ENCODE peak calls at places on chromosomes 16 and 17, in eight cellular contexts. One of them, this sample, is unnamed.
A peak's percentile ranks its signal among the peaks of the same experiment; 100 is the strongest.

GRCh38 chr17:76075364-76076099 is 951 bp downstream of the GALR2 start:
- DNase-seq in thyroid gland: peak; percentile 30
- DNase-seq in epithelial cell of prostate: no peak
- DNase-seq in stimulated activated CD8-positive, alpha-beta memory T cell treated with anti-CD3 and anti-CD28 coated beads, Interleukin-4, amount 100 ng/mL, for 1 hour: no peak
- DNase-seq in AG08395: no peak
- DNase-seq in aorta: no peak
- DNase-seq in anterior cingulate cortex: no peak
- DNase-seq in nucleus accumbens: no peak
- DNase-seq in this sample: no peak

GRCh38 chr17:6914711-6915110 is 81.1 kb upstream of the ALOX12 start:
- DNase-seq in thyroid gland: no peak
- DNase-seq in epithelial cell of prostate: no peak
- DNase-seq in stimulated activated CD8-positive, alpha-beta memory T cell treated with anti-CD3 and anti-CD28 coated beads, Interleukin-4, amount 100 ng/mL, for 1 hour: no peak
- DNase-seq in AG08395: no peak
- DNase-seq in aorta: no peak
- DNase-seq in anterior cingulate cortex: no peak
- DNase-seq in nucleus accumbens: no peak
- DNase-seq in this sample: no peak

GRCh38 chr16:10752843-10753523 is 9.3 kb downstream of the NUBP1 start:
- DNase-seq in thyroid gland: peak; percentile 22
- DNase-seq in epithelial cell of prostate: no peak
- DNase-seq in stimulated activated CD8-positive, alpha-beta memory T cell treated with anti-CD3 and anti-CD28 coated beads, Interleukin-4, amount 100 ng/mL, for 1 hour: no peak
- DNase-seq in AG08395: no peak
- DNase-seq in aorta: peak; percentile 80
- DNase-seq in anterior cingulate cortex: no peak
- DNase-seq in nucleus accumbens: no peak
- DNase-seq in this sample: no peak

GRCh38 chr16:16020291-16020690 is 70.9 kb downstream of the ABCC1 start:
- DNase-seq in thyroid gland: no peak
- DNase-seq in epithelial cell of prostate: no peak
- DNase-seq in stimulated activated CD8-positive, alpha-beta memory T cell treated with anti-CD3 and anti-CD28 coated beads, Interleukin-4, amount 100 ng/mL, for 1 hour: no peak
- DNase-seq in AG08395: no peak
- DNase-seq in aorta: no peak
- DNase-seq in anterior cingulate cortex: no peak
- DNase-seq in nucleus accumbens: no peak
- DNase-seq in this sample: no peak

GRCh38 chr16:29947897-29948296 is 14.0 kb upstream of the TMEM219 start:
- DNase-seq in thyroid gland: no peak
- DNase-seq in epithelial cell of prostate: no peak
- DNase-seq in stimulated activated CD8-positive, alpha-beta memory T cell treated with anti-CD3 and anti-CD28 coated beads, Interleukin-4, amount 100 ng/mL, for 1 hour: no peak
- DNase-seq in AG08395: no peak
- DNase-seq in aorta: no peak
- DNase-seq in anterior cingulate cortex: no peak
- DNase-seq in nucleus accumbens: no peak
- DNase-seq in this sample: no peak

GRCh38 chr16:1012135-1012534 is 30.6 kb downstream of the SOX8 start:
- DNase-seq in thyroid gland: no peak
- DNase-seq in epithelial cell of prostate: no peak
- DNase-seq in stimulated activated CD8-positive, alpha-beta memory T cell treated with anti-CD3 and anti-CD28 coated beads, Interleukin-4, amount 100 ng/mL, for 1 hour: no peak
- DNase-seq in AG08395: no peak
- DNase-seq in aorta: no peak
- DNase-seq in anterior cingulate cortex: no peak
- DNase-seq in nucleus accumbens: no peak
- DNase-seq in this sample: no peak

GRCh38 chr16:58501242-58502131 is 1.5 kb downstream of the NDRG4 start:
- DNase-seq in thyroid gland: peak; percentile 17
- DNase-seq in epithelial cell of prostate: no peak
- DNase-seq in stimulated activated CD8-positive, alpha-beta memory T cell treated with anti-CD3 and anti-CD28 coated beads, Interleukin-4, amount 100 ng/mL, for 1 hour: no peak
- DNase-seq in AG08395: no peak
- DNase-seq in aorta: peak; percentile 70
- DNase-seq in anterior cingulate cortex: no peak
- DNase-seq in nucleus accumbens: no peak
- DNase-seq in this sample: peak; percentile 40

GRCh38 chr17:78395186-78395585 is 16.7 kb downstream of the PGS1 start:
- DNase-seq in thyroid gland: no peak
- DNase-seq in epithelial cell of prostate: no peak
- DNase-seq in stimulated activated CD8-positive, alpha-beta memory T cell treated with anti-CD3 and anti-CD28 coated beads, Interleukin-4, amount 100 ng/mL, for 1 hour: no peak
- DNase-seq in AG08395: no peak
- DNase-seq in aorta: no peak
- DNase-seq in anterior cingulate cortex: no peak
- DNase-seq in nucleus accumbens: no peak
- DNase-seq in this sample: no peak

GRCh38 chr16:51523400-51523799 is 372.3 kb upstream of the SALL1 start:
- DNase-seq in thyroid gland: peak; percentile 33
- DNase-seq in epithelial cell of prostate: no peak
- DNase-seq in stimulated activated CD8-positive, alpha-beta memory T cell treated with anti-CD3 and anti-CD28 coated beads, Interleukin-4, amount 100 ng/mL, for 1 hour: no peak
- DNase-seq in AG08395: peak; percentile 32
- DNase-seq in aorta: no peak
- DNase-seq in anterior cingulate cortex: no peak
- DNase-seq in nucleus accumbens: no peak
- DNase-seq in this sample: no peak

GRCh38 chr17:3804503-3804931 is 3.5 kb upstream of the ITGAE start:
- DNase-seq in thyroid gland: peak; percentile 72
- DNase-seq in epithelial cell of prostate: no peak
- DNase-seq in stimulated activated CD8-positive, alpha-beta memory T cell treated with anti-CD3 and anti-CD28 coated beads, Interleukin-4, amount 100 ng/mL, for 1 hour: no peak
- DNase-seq in AG08395: no peak
- DNase-seq in aorta: peak; percentile 40
- DNase-seq in anterior cingulate cortex: no peak
- DNase-seq in nucleus accumbens: no peak
- DNase-seq in this sample: no peak

GRCh38 chr16:20879175-20880053 is 20.7 kb downstream of the DCUN1D3 start:
- DNase-seq in thyroid gland: no peak
- DNase-seq in epithelial cell of prostate: no peak
- DNase-seq in stimulated activated CD8-positive, alpha-beta memory T cell treated with anti-CD3 and anti-CD28 coated beads, Interleukin-4, amount 100 ng/mL, for 1 hour: no peak
- DNase-seq in AG08395: peak; percentile 50
- DNase-seq in aorta: no peak
- DNase-seq in anterior cingulate cortex: no peak
- DNase-seq in nucleus accumbens: no peak
- DNase-seq in this sample: no peak

GRCh38 chr16:31537362-31537921 is 9.7 kb downstream of the AHSP start:
- DNase-seq in thyroid gland: peak; percentile 17
- DNase-seq in epithelial cell of prostate: no peak
- DNase-seq in stimulated activated CD8-positive, alpha-beta memory T cell treated with anti-CD3 and anti-CD28 coated beads, Interleukin-4, amount 100 ng/mL, for 1 hour: no peak
- DNase-seq in AG08395: no peak
- DNase-seq in aorta: peak; percentile 76
- DNase-seq in anterior cingulate cortex: no peak
- DNase-seq in nucleus accumbens: no peak
- DNase-seq in this sample: no peak

GRCh38 chr17:50064253-50064991 is 8.5 kb downstream of the ITGA3 start:
- DNase-seq in thyroid gland: no peak
- DNase-seq in epithelial cell of prostate: peak; percentile 77
- DNase-seq in stimulated activated CD8-positive, alpha-beta memory T cell treated with anti-CD3 and anti-CD28 coated beads, Interleukin-4, amount 100 ng/mL, for 1 hour: no peak
- DNase-seq in AG08395: peak; percentile 92
- DNase-seq in aorta: peak; percentile 93
- DNase-seq in anterior cingulate cortex: no peak
- DNase-seq in nucleus accumbens: no peak
- DNase-seq in this sample: no peak

GRCh38 chr17:7239091-7240027 is at the start of gene PHF23:
- DNase-seq in thyroid gland: peak; percentile 100
- DNase-seq in epithelial cell of prostate: peak; percentile 97
- DNase-seq in stimulated activated CD8-positive, alpha-beta memory T cell treated with anti-CD3 and anti-CD28 coated beads, Interleukin-4, amount 100 ng/mL, for 1 hour: peak; percentile 93
- DNase-seq in AG08395: peak; percentile 100
- DNase-seq in aorta: peak; percentile 99
- DNase-seq in anterior cingulate cortex: peak; percentile 98
- DNase-seq in nucleus accumbens: peak; percentile 94
- DNase-seq in this sample: peak; percentile 93

GRCh38 chr17:69539781-69540319 is 125.4 kb downstream of the MAP2K6 start:
- DNase-seq in thyroid gland: peak; percentile 31
- DNase-seq in epithelial cell of prostate: no peak
- DNase-seq in stimulated activated CD8-positive, alpha-beta memory T cell treated with anti-CD3 and anti-CD28 coated beads, Interleukin-4, amount 100 ng/mL, for 1 hour: no peak
- DNase-seq in AG08395: peak; percentile 41
- DNase-seq in aorta: no peak
- DNase-seq in anterior cingulate cortex: no peak
- DNase-seq in nucleus accumbens: no peak
- DNase-seq in this sample: no peak

GRCh38 chr17:82571855-82572254 is 52.3 kb downstream of the FOXK2 start:
- DNase-seq in thyroid gland: no peak
- DNase-seq in epithelial cell of prostate: no peak
- DNase-seq in stimulated activated CD8-positive, alpha-beta memory T cell treated with anti-CD3 and anti-CD28 coated beads, Interleukin-4, amount 100 ng/mL, for 1 hour: no peak
- DNase-seq in AG08395: no peak
- DNase-seq in aorta: no peak
- DNase-seq in anterior cingulate cortex: no peak
- DNase-seq in nucleus accumbens: no peak
- DNase-seq in this sample: no peak

GRCh38 chr16:10738231-10739077 is 5.2 kb upstream of the NUBP1 start:
- DNase-seq in thyroid gland: peak; percentile 31
- DNase-seq in epithelial cell of prostate: peak; percentile 60
- DNase-seq in stimulated activated CD8-positive, alpha-beta memory T cell treated with anti-CD3 and anti-CD28 coated beads, Interleukin-4, amount 100 ng/mL, for 1 hour: no peak
- DNase-seq in AG08395: no peak
- DNase-seq in aorta: peak; percentile 88
- DNase-seq in anterior cingulate cortex: no peak
- DNase-seq in nucleus accumbens: no peak
- DNase-seq in this sample: no peak

GRCh38 chr16:68447721-68448359 is 468 bp downstream of the SMPD3 start:
- DNase-seq in thyroid gland: no peak
- DNase-seq in epithelial cell of prostate: no peak
- DNase-seq in stimulated activated CD8-positive, alpha-beta memory T cell treated with anti-CD3 and anti-CD28 coated beads, Interleukin-4, amount 100 ng/mL, for 1 hour: no peak
- DNase-seq in AG08395: no peak
- DNase-seq in aorta: no peak
- DNase-seq in anterior cingulate cortex: no peak
- DNase-seq in nucleus accumbens: no peak
- DNase-seq in this sample: peak; percentile 21

GRCh38 chr17:37062036-37062435 is 113.3 kb downstream of the AATF start:
- DNase-seq in thyroid gland: no peak
- DNase-seq in epithelial cell of prostate: no peak
- DNase-seq in stimulated activated CD8-positive, alpha-beta memory T cell treated with anti-CD3 and anti-CD28 coated beads, Interleukin-4, amount 100 ng/mL, for 1 hour: no peak
- DNase-seq in AG08395: no peak
- DNase-seq in aorta: peak; percentile 40
- DNase-seq in anterior cingulate cortex: no peak
- DNase-seq in nucleus accumbens: no peak
- DNase-seq in this sample: no peak

GRCh38 chr17:42171831-42172230 is 9.1 kb downstream of the KCNH4 start:
- DNase-seq in thyroid gland: no peak
- DNase-seq in epithelial cell of prostate: peak; percentile 27
- DNase-seq in stimulated activated CD8-positive, alpha-beta memory T cell treated with anti-CD3 and anti-CD28 coated beads, Interleukin-4, amount 100 ng/mL, for 1 hour: no peak
- DNase-seq in AG08395: no peak
- DNase-seq in aorta: no peak
- DNase-seq in anterior cingulate cortex: no peak
- DNase-seq in nucleus accumbens: no peak
- DNase-seq in this sample: no peak

GRCh38 chr17:44360826-44361225 is 2.8 kb downstream of the FAM171A2 start:
- DNase-seq in thyroid gland: peak; percentile 54
- DNase-seq in epithelial cell of prostate: no peak
- DNase-seq in stimulated activated CD8-positive, alpha-beta memory T cell treated with anti-CD3 and anti-CD28 coated beads, Interleukin-4, amount 100 ng/mL, for 1 hour: no peak
- DNase-seq in AG08395: peak; percentile 54
- DNase-seq in aorta: peak; percentile 55
- DNase-seq in anterior cingulate cortex: no peak
- DNase-seq in nucleus accumbens: no peak
- DNase-seq in this sample: no peak

GRCh38 chr17:57914274-57915147 is 40.7 kb downstream of the CUEDC1 start:
- DNase-seq in thyroid gland: no peak
- DNase-seq in epithelial cell of prostate: no peak
- DNase-seq in stimulated activated CD8-positive, alpha-beta memory T cell treated with anti-CD3 and anti-CD28 coated beads, Interleukin-4, amount 100 ng/mL, for 1 hour: no peak
- DNase-seq in AG08395: no peak
- DNase-seq in aorta: no peak
- DNase-seq in anterior cingulate cortex: no peak
- DNase-seq in nucleus accumbens: no peak
- DNase-seq in this sample: no peak

GRCh38 chr17:40316571-40317344 is 7.8 kb downstream of the RARA start:
- DNase-seq in thyroid gland: peak; percentile 76
- DNase-seq in epithelial cell of prostate: no peak
- DNase-seq in stimulated activated CD8-positive, alpha-beta memory T cell treated with anti-CD3 and anti-CD28 coated beads, Interleukin-4, amount 100 ng/mL, for 1 hour: no peak
- DNase-seq in AG08395: peak; percentile 81
- DNase-seq in aorta: peak; percentile 92
- DNase-seq in anterior cingulate cortex: no peak
- DNase-seq in nucleus accumbens: no peak
- DNase-seq in this sample: no peak

GRCh38 chr16:27242398-27242797 is 26.2 kb downstream of the NSMCE1 start:
- DNase-seq in thyroid gland: no peak
- DNase-seq in epithelial cell of prostate: no peak
- DNase-seq in stimulated activated CD8-positive, alpha-beta memory T cell treated with anti-CD3 and anti-CD28 coated beads, Interleukin-4, amount 100 ng/mL, for 1 hour: no peak
- DNase-seq in AG08395: no peak
- DNase-seq in aorta: no peak
- DNase-seq in anterior cingulate cortex: no peak
- DNase-seq in nucleus accumbens: no peak
- DNase-seq in this sample: no peak

GRCh38 chr17:8628172-8628571 is 2.4 kb downstream of the MYH10 start:
- DNase-seq in thyroid gland: no peak
- DNase-seq in epithelial cell of prostate: no peak
- DNase-seq in stimulated activated CD8-positive, alpha-beta memory T cell treated with anti-CD3 and anti-CD28 coated beads, Interleukin-4, amount 100 ng/mL, for 1 hour: no peak
- DNase-seq in AG08395: no peak
- DNase-seq in aorta: no peak
- DNase-seq in anterior cingulate cortex: no peak
- DNase-seq in nucleus accumbens: no peak
- DNase-seq in this sample: no peak

GRCh38 chr17:43945074-43945824 is 3.0 kb upstream of the PPY start:
- DNase-seq in thyroid gland: no peak
- DNase-seq in epithelial cell of prostate: no peak
- DNase-seq in stimulated activated CD8-positive, alpha-beta memory T cell treated with anti-CD3 and anti-CD28 coated beads, Interleukin-4, amount 100 ng/mL, for 1 hour: no peak
- DNase-seq in AG08395: no peak
- DNase-seq in aorta: no peak
- DNase-seq in anterior cingulate cortex: no peak
- DNase-seq in nucleus accumbens: no peak
- DNase-seq in this sample: no peak

GRCh38 chr17:29251969-29252866 is 5.6 kb downstream of the CRYBA1 start:
- DNase-seq in thyroid gland: no peak
- DNase-seq in epithelial cell of prostate: no peak
- DNase-seq in stimulated activated CD8-positive, alpha-beta memory T cell treated with anti-CD3 and anti-CD28 coated beads, Interleukin-4, amount 100 ng/mL, for 1 hour: no peak
- DNase-seq in AG08395: peak; percentile 15
- DNase-seq in aorta: no peak
- DNase-seq in anterior cingulate cortex: no peak
- DNase-seq in nucleus accumbens: no peak
- DNase-seq in this sample: no peak

GRCh38 chr17:64373722-64374121 is 16.9 kb downstream of the PECAM1 start:
- DNase-seq in thyroid gland: no peak
- DNase-seq in epithelial cell of prostate: no peak
- DNase-seq in stimulated activated CD8-positive, alpha-beta memory T cell treated with anti-CD3 and anti-CD28 coated beads, Interleukin-4, amount 100 ng/mL, for 1 hour: no peak
- DNase-seq in AG08395: no peak
- DNase-seq in aorta: no peak
- DNase-seq in anterior cingulate cortex: no peak
- DNase-seq in nucleus accumbens: no peak
- DNase-seq in this sample: no peak

GRCh38 chr17:82356028-82356427 is 3.0 kb upstream of the TEX19 start:
- DNase-seq in thyroid gland: peak; percentile 100
- DNase-seq in epithelial cell of prostate: peak; percentile 55
- DNase-seq in stimulated activated CD8-positive, alpha-beta memory T cell treated with anti-CD3 and anti-CD28 coated beads, Interleukin-4, amount 100 ng/mL, for 1 hour: no peak
- DNase-seq in AG08395: no peak
- DNase-seq in aorta: no peak
- DNase-seq in anterior cingulate cortex: no peak
- DNase-seq in nucleus accumbens: no peak
- DNase-seq in this sample: no peak

GRCh38 chr17:80082403-80083135 is 18.8 kb upstream of the GAA start:
- DNase-seq in thyroid gland: peak; percentile 72
- DNase-seq in epithelial cell of prostate: no peak
- DNase-seq in stimulated activated CD8-positive, alpha-beta memory T cell treated with anti-CD3 and anti-CD28 coated beads, Interleukin-4, amount 100 ng/mL, for 1 hour: no peak
- DNase-seq in AG08395: peak; percentile 86
- DNase-seq in aorta: no peak
- DNase-seq in anterior cingulate cortex: no peak
- DNase-seq in nucleus accumbens: no peak
- DNase-seq in this sample: peak; percentile 31